ENCODE peak calls at places on chromosomes 2 and 18, in nine cellular contexts. Y is neuronal stem cell, W is fibroblast of lung, K is IMR-90, F is H1, U is mesendoderm, M is neural progenitor cell, E is hepatocyte, N is GM23338. J is an unnamed sample.

GRCh38 chr2:8794923-8795825 is 42.2 kb downstream of the KIDINS220 start:
- DNase-seq in Y (no peak), W (peak; percentile 72), K (peak; percentile 90), F (no peak), U (no peak), M (no peak), E (no peak), N (no peak), J (no peak)

GRCh38 chr2:216151313-216152030 is 42.3 kb downstream of the XRCC5 start:
- DNase-seq in Y (no peak), W (no peak), K (peak; percentile 24), F (no peak), U (no peak), M (no peak), E (no peak), N (no peak), J (no peak)

GRCh38 chr2:68292108-68292710 is 27.5 kb downstream of the CNRIP1 start:
- DNase-seq in Y (no peak), W (peak; percentile 16), K (peak; percentile 37), F (no peak), U (peak; percentile 42), M (peak; percentile 52), E (peak; percentile 48), N (peak; percentile 71), J (peak; percentile 82)

GRCh38 chr2:128789221-128789620 is 470.6 kb upstream of the HS6ST1 start:
- DNase-seq in Y (no peak), W (no peak), K (no peak), F (peak; percentile 32), U (no peak), M (no peak), E (no peak), N (no peak), J (no peak)

GRCh38 chr2:239161711-239162140 is 239.1 kb downstream of the HDAC4 start:
- DNase-seq in Y (no peak), W (no peak), K (no peak), F (no peak), U (no peak), M (no peak), E (no peak), N (no peak), J (no peak)

GRCh38 chr2:241638063-241638660 is 669 bp downstream of the ATG4B start:
- DNase-seq in Y (no peak), W (no peak), K (no peak), F (no peak), U (no peak), M (no peak), E (no peak), N (no peak), J (no peak)

GRCh38 chr2:179842498-179843153 is 18.8 kb downstream of the ZNF385B start:
- DNase-seq in Y (no peak), W (no peak), K (no peak), F (peak; percentile 53), U (peak; percentile 61), M (peak; percentile 51), E (peak; percentile 19), N (peak; percentile 68), J (peak; percentile 69)

GRCh38 chr2:238820909-238821308 is 27.0 kb upstream of the TWIST2 start:
- DNase-seq in Y (no peak), W (peak; percentile 59), K (peak; percentile 22), F (no peak), U (no peak), M (no peak), E (no peak), N (no peak), J (no peak)

GRCh38 chr2:234981197-234982095 is 29.6 kb downstream of the SH3BP4 start:
- DNase-seq in Y (peak; percentile 54), W (peak; percentile 100), K (peak; percentile 100), F (peak; percentile 64), U (peak; percentile 99), M (peak; percentile 77), E (peak; percentile 87), N (peak; percentile 84), J (no peak)

GRCh38 chr2:109264595-109265328 is 135.8 kb downstream of the SH3RF3 start:
- DNase-seq in Y (no peak), W (peak; percentile 81), K (peak; percentile 75), F (no peak), U (no peak), M (no peak), E (peak; percentile 59), N (no peak), J (no peak)

DNA sequence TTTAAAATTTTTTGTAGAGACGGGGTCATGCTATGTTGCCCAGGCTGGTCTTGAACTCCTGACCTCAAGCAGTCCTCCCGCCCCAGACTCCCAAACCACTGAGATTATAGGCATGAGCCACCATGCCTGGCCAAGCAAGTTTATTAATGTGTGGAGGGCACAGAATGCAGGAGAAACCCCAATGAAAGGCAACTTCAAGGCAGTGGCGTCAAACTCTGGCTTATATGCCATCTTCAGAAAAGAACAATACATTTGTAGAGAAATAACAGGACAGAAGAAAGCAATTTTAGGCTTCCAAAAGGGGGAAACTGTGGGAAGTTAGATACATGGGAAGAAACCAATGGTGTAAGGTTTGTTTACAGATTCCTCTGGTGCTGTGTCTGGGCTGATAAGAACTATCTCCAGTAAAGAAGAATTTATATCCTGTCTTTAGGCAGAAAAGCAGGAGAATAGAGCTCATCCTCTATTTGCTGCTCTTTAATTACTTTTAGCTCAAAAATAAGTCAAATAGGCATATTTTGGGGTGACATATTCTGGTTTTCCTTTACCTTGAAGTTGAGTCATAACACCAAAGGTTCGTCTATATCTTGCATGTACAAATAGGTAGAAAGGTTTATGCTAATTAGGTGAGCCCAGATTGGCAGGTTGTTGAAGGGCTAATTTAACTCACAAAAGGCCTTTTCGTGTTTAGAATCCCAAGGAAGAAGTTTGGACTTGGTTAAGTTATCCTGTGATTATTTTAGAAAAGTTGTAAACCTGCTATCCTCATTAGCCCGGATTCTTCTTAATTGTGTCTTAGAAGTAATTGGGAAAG is 26.0 kb upstream of the TMEM214 start:
- DNase-seq in Y (no peak), W (no peak), K (no peak), F (no peak), U (no peak), M (no peak), E (no peak), N (no peak), J (no peak)
- H3K4me2 ChIP-seq in Y (no peak overlapping the region), W (no peak overlapping the region), K (no peak overlapping the region), F (no peak overlapping the region), U (no peak overlapping the region), M (no peak overlapping the region), E (peak overlapping the region; percentile 58), N (no peak overlapping the region), J (no peak overlapping the region)

GRCh38 chr2:236568068-236568921 is 1.3 kb upstream of the ACKR3 start:
- DNase-seq in Y (no peak), W (no peak), K (no peak), F (peak; percentile 63), U (peak; percentile 54), M (peak; percentile 51), E (peak; percentile 78), N (peak; percentile 51), J (no peak)

GRCh38 chr2:236565225-236565624 is 4.4 kb upstream of the ACKR3 start:
- DNase-seq in Y (no peak), W (no peak), K (no peak), F (no peak), U (no peak), M (no peak), E (no peak), N (no peak), J (no peak)

GRCh38 chr2:236566596-236566995 is 3.0 kb upstream of the ACKR3 start:
- DNase-seq in Y (no peak), W (no peak), K (no peak), F (no peak), U (no peak), M (no peak), E (no peak), N (no peak), J (no peak)

GRCh38 chr2:236563953-236564352 is 5.7 kb upstream of the ACKR3 start:
- DNase-seq in Y (no peak), W (no peak), K (no peak), F (no peak), U (no peak), M (no peak), E (no peak), N (no peak), J (no peak)

GRCh38 chr2:236565879-236566402 is 3.7 kb upstream of the ACKR3 start:
- DNase-seq in Y (no peak), W (no peak), K (no peak), F (no peak), U (no peak), M (no peak), E (no peak), N (no peak), J (no peak)
- H3K4me2 ChIP-seq in Y (no peak overlapping the region), W (no peak overlapping the region), K (no peak overlapping the region), F (no peak overlapping the region), U (no peak overlapping the region), M (no peak overlapping the region), E (no peak overlapping the region), N (peak overlapping the region; percentile 17), J (no peak overlapping the region)

GRCh38 chr2:96407041-96407918 is 71.7 kb downstream of the NCAPH start:
- DNase-seq in Y (peak; percentile 72), W (peak; percentile 74), K (peak; percentile 79), F (peak; percentile 78), U (peak; percentile 89), M (peak; percentile 81), E (peak; percentile 81), N (peak; percentile 91), J (peak; percentile 85)
- H3K4me2 ChIP-seq in Y (no peak overlapping the region), W (no peak overlapping the region), K (no peak overlapping the region), F (no peak overlapping the region), U (no peak overlapping the region), M (no peak overlapping the region), E (no peak overlapping the region), N (no peak overlapping the region), J (no peak overlapping the region)

DNA sequence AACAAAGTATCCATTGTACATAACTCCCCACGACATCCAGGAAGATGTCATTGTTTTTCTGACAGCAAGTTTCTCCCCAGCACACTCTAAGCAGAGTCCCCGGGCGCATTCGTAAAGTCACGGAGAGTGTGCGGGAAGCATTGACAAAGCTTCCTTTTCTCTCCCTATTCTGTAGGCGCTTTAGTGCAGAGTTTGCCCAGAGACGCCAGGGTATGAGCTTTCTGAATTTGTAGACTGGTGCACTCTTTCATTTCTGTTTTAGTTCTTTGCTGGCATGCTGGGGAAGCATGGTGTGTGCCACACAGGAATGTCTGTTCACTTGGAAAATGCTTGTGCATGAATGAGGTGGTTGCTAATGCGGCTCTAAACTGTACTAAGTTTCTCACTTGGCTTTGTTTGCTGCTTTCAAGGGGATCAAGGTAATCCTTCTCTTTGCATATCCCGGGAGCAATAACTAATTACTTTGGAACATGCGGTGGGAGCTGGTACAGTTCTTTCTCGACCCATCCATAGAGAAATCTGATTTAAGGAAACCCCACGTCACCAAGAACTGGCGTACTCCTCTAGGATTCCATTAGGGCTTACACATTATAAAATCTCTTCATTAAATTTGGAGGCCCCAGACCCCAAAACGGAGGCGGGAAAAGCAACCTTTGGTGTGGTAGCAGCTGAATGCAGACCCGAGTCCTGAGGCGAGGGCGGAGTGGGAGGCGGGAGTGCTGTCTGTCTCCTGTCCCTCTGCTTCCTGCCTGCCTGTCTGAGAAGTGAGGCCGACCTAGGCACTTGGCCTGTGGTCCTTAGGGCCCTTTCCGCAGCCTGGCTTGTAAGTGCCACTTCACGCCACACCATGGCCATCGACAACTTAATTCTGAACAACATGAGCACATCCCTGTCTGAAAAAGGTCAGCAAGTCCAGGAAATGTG is 102.4 kb downstream of the RTN4 start:
- DNase-seq in Y (no peak), W (no peak), K (no peak), F (no peak), U (peak; percentile 18), M (peak; percentile 27), E (no peak), N (no peak), J (no peak)
- H3K4me2 ChIP-seq in Y (no peak overlapping the region), W (no peak overlapping the region), K (no peak overlapping the region), F (no peak overlapping the region), U (no peak overlapping the region), M (peak overlapping the region; percentile 1), E (no peak overlapping the region), N (no peak overlapping the region), J (no peak overlapping the region)

GRCh38 chr18:28086530-28087172 is 90.3 kb downstream of the CDH2 start:
- DNase-seq in Y (peak; percentile 69), W (peak; percentile 87), K (peak; percentile 68), F (no peak), U (no peak), M (peak; percentile 62), E (no peak), N (peak; percentile 22), J (peak; percentile 42)
- H3K4me2 ChIP-seq in Y (no peak overlapping the region), W (no peak overlapping the region), K (peak overlapping the region; percentile 74), F (peak overlapping the region; percentile 3), U (no peak overlapping the region), M (peak overlapping the region; percentile 71), E (no peak overlapping the region), N (peak overlapping the region; percentile 52), J (no peak overlapping the region)